ENCODE peak calls at places on chromosomes 11 and 22, in six cellular contexts. D is GM23338, Z is K562, F is WTC11, I is HepG2, J is H1. T is an unnamed sample.

GRCh38 chr11:47564933-47565339 is 463 bp upstream of the PTPMT1 start:
- DNase-seq in D (no peak), I (no peak), Z (no peak), F (no peak), J (no peak), T (no peak)

GRCh38 chr11:69486773-69487266 is 5.4 kb downstream of the LINC01488 start:
- DNase-seq in Z (no peak), I (no peak), D (no peak), J (no peak), F (no peak), T (no peak)

GRCh38 chr11:65499713-65500261 is 942 bp downstream of the MALAT1 start:
- DNase-seq in I (no peak), Z (no peak), J (no peak), D (no peak), F (no peak), T (no peak)

GRCh38 chr22:43841742-43842141 is 20.6 kb downstream of the SULT4A1 start:
- DNase-seq in F (no peak), I (no peak), D (no peak), Z (no peak), J (no peak), T (no peak)

GRCh38 chr11:62010935-62011528 is 43.6 kb upstream of the FTH1 start:
- DNase-seq in Z (no peak), F (no peak), D (no peak), J (no peak), I (peak), T (no peak)

GRCh38 chr11:13962562-13963168 is at the start of gene SPON1:
- DNase-seq in Z (no peak), J (peak), D (peak), F (peak), I (no peak), T (no peak)

GRCh38 chr22:46171940-46172339 is 21.6 kb downstream of the PPARA start:
- DNase-seq in D (no peak), I (no peak), Z (no peak), F (no peak), J (no peak), T (no peak)

GRCh38 chr11:77351281-77351905 is 49.9 kb upstream of the GDPD4 start:
- DNase-seq in J (no peak), D (no peak), I (no peak), F (no peak), Z (no peak), T (no peak)

GRCh38 chr22:38756631-38757463 is 1.0 kb upstream of the SUN2 start:
- DNase-seq in Z (no peak), D (no peak), J (no peak), F (no peak), I (no peak), T (no peak)

GRCh38 chr22:37983860-37984791 is at the start of gene SOX10:
- DNase-seq in D (peak), Z (no peak), F (peak), J (peak), I (no peak), T (no peak)

DNA sequence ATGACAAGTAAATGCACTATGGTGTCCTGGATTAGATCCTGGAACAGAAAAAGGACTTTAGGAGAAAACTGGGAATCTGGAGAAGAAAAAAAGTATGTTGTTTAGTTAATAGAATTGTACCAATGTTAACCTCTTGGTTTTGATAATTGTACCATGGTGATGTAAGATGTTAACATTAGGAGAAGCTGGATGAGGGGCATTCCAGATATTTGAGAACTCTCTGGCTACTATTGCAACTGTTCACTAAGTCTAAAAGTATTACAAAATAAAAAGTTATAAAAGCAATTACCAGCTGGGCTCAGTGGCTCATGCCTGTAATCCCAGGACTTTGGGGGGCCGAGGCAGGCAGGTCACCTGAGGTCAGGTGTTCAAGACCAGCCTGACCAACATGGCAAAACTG is 66.5 kb downstream of the EXT2 start:
- DNase-seq in J (no peak), I (no peak), F (no peak), D (no peak), Z (no peak), T (no peak)
- TF ChIP-seq CREB1 in J (no peak), I (no peak), F (no peak), D (no peak), Z (no peak), T (no peak)

GRCh38 chr11:134330611-134331564 is 900 bp upstream of the GLB1L2 start:
- DNase-seq in J (no peak), Z (no peak), F (no peak), D (peak), I (peak), T (no peak)
- TF ChIP-seq CREB1 in J (no peak), Z (no peak), F (no peak), D (no peak), I (no peak), T (no peak)

DNA sequence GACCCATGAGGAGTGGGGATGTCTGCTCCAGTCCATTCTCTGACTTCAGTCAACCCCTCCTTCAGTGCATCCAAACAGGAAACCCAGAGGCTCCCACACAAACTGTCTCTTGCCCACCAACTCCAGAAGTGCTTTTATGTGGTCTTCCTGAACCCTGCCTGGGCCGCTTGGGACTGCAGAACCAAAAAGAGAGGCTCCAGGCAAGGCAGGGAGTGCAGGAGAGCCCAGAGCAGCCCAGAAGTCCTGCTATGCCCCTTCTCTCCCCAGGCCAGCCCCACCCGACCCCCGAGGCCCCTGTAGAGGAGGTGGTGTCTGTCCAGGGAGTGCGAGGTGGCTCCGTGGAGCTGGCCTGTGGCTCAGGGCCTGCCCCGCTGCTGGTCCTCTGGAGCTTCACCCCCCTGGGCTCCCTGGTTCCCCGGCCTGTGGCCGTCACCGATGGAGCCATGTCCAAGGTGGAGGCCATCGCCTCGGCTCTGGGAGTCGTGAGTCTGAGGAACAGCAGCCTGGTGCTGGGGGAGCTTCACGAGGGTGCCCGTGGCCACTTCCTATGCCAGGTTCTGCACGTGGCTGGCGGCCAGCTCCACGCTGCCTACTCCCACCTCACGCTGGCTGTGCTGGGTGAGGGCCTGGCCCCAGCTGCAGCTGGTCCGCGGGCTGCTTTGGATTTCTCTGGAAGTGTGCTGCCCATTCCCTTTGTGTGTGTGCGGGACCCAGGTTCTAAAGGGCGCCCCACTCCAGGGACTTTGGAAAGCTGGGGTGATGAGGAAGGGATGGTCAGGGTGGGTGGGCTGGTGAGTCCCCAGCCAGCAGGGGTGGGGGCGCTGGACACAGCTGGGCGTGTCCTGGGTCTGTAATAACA is 1.8 kb downstream of the VSIG10L2 start:
- DNase-seq in F (no peak), I (no peak), Z (no peak), D (no peak), J (peak), T (no peak)
- TF ChIP-seq CREB1 in F (no peak), I (no peak), Z (no peak), D (no peak), J (no peak), T (no peak)

GRCh38 chr22:41589260-41589600 is 410 bp downstream of the PMM1 start:
- DNase-seq in J (peak), D (peak), I (no peak), F (peak), Z (peak), T (no peak)
- TF ChIP-seq CREB1 in J (peak), D (no peak), I (no peak), F (no peak), Z (no peak), T (no peak)

T was measured in GM12878.